ENCODE peak calls at places on chromosome 21, in five cellular contexts. One of them, this sample, is unnamed.
A peak's percentile ranks its signal among the peaks of the same experiment; 100 is the strongest.

GRCh38 chr21:15441999-15442398 is 287.8 kb upstream of the USP25 start:
- DNase-seq in endothelial cell: no peak
- DNase-seq in H54: no peak
- DNase-seq in dermis blood vessel endothelial cell: no peak
- DNase-seq in cardiac muscle cell: no peak
- DNase-seq in this sample: no peak

GRCh38 chr21:46366561-46366960 is 42.6 kb downstream of the PCNT start:
- DNase-seq in dermis blood vessel endothelial cell: no peak
- DNase-seq in H54: no peak
- DNase-seq in endothelial cell: no peak
- DNase-seq in cardiac muscle cell: no peak
- DNase-seq in this sample: no peak

GRCh38 chr21:16154961-16155360 is 425.2 kb downstream of the USP25 start:
- DNase-seq in dermis blood vessel endothelial cell: no peak
- DNase-seq in H54: no peak
- DNase-seq in cardiac muscle cell: peak; percentile 12
- DNase-seq in endothelial cell: no peak
- DNase-seq in this sample: no peak

GRCh38 chr21:31509108-31510017 is 150.1 kb upstream of the SOD1 start:
- DNase-seq in dermis blood vessel endothelial cell: no peak
- DNase-seq in endothelial cell: peak; percentile 23
- DNase-seq in cardiac muscle cell: no peak
- DNase-seq in H54: peak; percentile 92
- DNase-seq in this sample: peak; percentile 15

GRCh38 chr21:44991538-44992483 is 52.0 kb downstream of the SLX9 start:
- DNase-seq in endothelial cell: no peak
- DNase-seq in cardiac muscle cell: no peak
- DNase-seq in dermis blood vessel endothelial cell: no peak
- DNase-seq in H54: no peak
- DNase-seq in this sample: no peak

GRCh38 chr21:44335266-44336059 is 3.7 kb downstream of the CFAP410 start:
- DNase-seq in dermis blood vessel endothelial cell: no peak
- DNase-seq in cardiac muscle cell: no peak
- DNase-seq in endothelial cell: no peak
- DNase-seq in H54: no peak
- DNase-seq in this sample: no peak

GRCh38 chr21:31370893-31371652 is 27.0 kb upstream of the TIAM1 start:
- DNase-seq in endothelial cell: no peak
- DNase-seq in dermis blood vessel endothelial cell: no peak
- DNase-seq in H54: no peak
- DNase-seq in cardiac muscle cell: no peak
- DNase-seq in this sample: no peak

GRCh38 chr21:32612075-32612998 is at the start of gene CFAP298:
- DNase-seq in dermis blood vessel endothelial cell: peak; percentile 94
- DNase-seq in cardiac muscle cell: peak; percentile 91
- DNase-seq in H54: peak; percentile 86
- DNase-seq in endothelial cell: peak; percentile 85
- DNase-seq in this sample: peak; percentile 79

GRCh38 chr21:32001390-32001789 is 128.6 kb downstream of the HUNK start:
- DNase-seq in H54: no peak
- DNase-seq in cardiac muscle cell: no peak
- DNase-seq in dermis blood vessel endothelial cell: no peak
- DNase-seq in endothelial cell: no peak
- DNase-seq in this sample: no peak

This sample was measured in nephron progenitor cell.